ENCODE peak calls at places on chromosome 21, in ten cellular contexts. One of them, this sample, is unnamed.

GRCh38 chr21:44087426-44088400 is 19.5 kb upstream of the PWP2 start:
- DNase-seq in ovary: no peak
- DNase-seq in CD8-positive, alpha-beta memory T cell: no peak
- DNase-seq in ELF-1: no peak
- DNase-seq in uterus: no peak
- DNase-seq in dermis microvascular lymphatic vessel endothelial cell: no peak
- DNase-seq in pancreas: no peak
- DNase-seq in fibroblast of mammary gland: no peak
- DNase-seq in NT2/D1: no peak
- DNase-seq in stimulated activated naive CD4-positive, alpha-beta T cell: no peak
- DNase-seq in this sample: peak; percentile 93

GRCh38 chr21:33047231-33047630 is 21.5 kb downstream of the OLIG2 start:
- DNase-seq in NT2/D1: no peak
- DNase-seq in ovary: no peak
- DNase-seq in ELF-1: no peak
- DNase-seq in stimulated activated naive CD4-positive, alpha-beta T cell: no peak
- DNase-seq in uterus: no peak
- DNase-seq in pancreas: no peak
- DNase-seq in CD8-positive, alpha-beta memory T cell: no peak
- DNase-seq in dermis microvascular lymphatic vessel endothelial cell: no peak
- DNase-seq in fibroblast of mammary gland: peak; percentile 89
- DNase-seq in this sample: no peak

GRCh38 chr21:33071878-33072306 is 2.0 kb downstream of the OLIG1 start:
- DNase-seq in dermis microvascular lymphatic vessel endothelial cell: no peak
- DNase-seq in CD8-positive, alpha-beta memory T cell: no peak
- DNase-seq in ELF-1: peak; percentile 42
- DNase-seq in ovary: no peak
- DNase-seq in stimulated activated naive CD4-positive, alpha-beta T cell: no peak
- DNase-seq in uterus: no peak
- DNase-seq in NT2/D1: no peak
- DNase-seq in pancreas: no peak
- DNase-seq in fibroblast of mammary gland: peak; percentile 8
- DNase-seq in this sample: no peak

GRCh38 chr21:44643911-44644310 is 2.3 kb upstream of the KRTAP10-11 start:
- DNase-seq in stimulated activated naive CD4-positive, alpha-beta T cell: no peak
- DNase-seq in ELF-1: no peak
- DNase-seq in ovary: no peak
- DNase-seq in dermis microvascular lymphatic vessel endothelial cell: no peak
- DNase-seq in uterus: no peak
- DNase-seq in pancreas: no peak
- DNase-seq in CD8-positive, alpha-beta memory T cell: no peak
- DNase-seq in fibroblast of mammary gland: no peak
- DNase-seq in NT2/D1: no peak
- DNase-seq in this sample: no peak

GRCh38 chr21:41923641-41924342 is 30.0 kb downstream of the C2CD2 start:
- DNase-seq in ELF-1: no peak
- DNase-seq in ovary: peak; percentile 57
- DNase-seq in dermis microvascular lymphatic vessel endothelial cell: no peak
- DNase-seq in CD8-positive, alpha-beta memory T cell: no peak
- DNase-seq in uterus: peak; percentile 36
- DNase-seq in pancreas: no peak
- DNase-seq in stimulated activated naive CD4-positive, alpha-beta T cell: no peak
- DNase-seq in NT2/D1: no peak
- DNase-seq in fibroblast of mammary gland: peak; percentile 88
- DNase-seq in this sample: no peak

GRCh38 chr21:43341349-43342163 is 85.4 kb downstream of the SIK1 start:
- DNase-seq in NT2/D1: no peak
- DNase-seq in ovary: peak; percentile 23
- DNase-seq in uterus: no peak
- DNase-seq in CD8-positive, alpha-beta memory T cell: no peak
- DNase-seq in ELF-1: no peak
- DNase-seq in pancreas: peak; percentile 75
- DNase-seq in dermis microvascular lymphatic vessel endothelial cell: no peak
- DNase-seq in stimulated activated naive CD4-positive, alpha-beta T cell: no peak
- DNase-seq in fibroblast of mammary gland: peak; percentile 34
- DNase-seq in this sample: no peak

GRCh38 chr21:34788879-34789278 is 120.1 kb downstream of the CLIC6 start:
- DNase-seq in ovary: no peak
- DNase-seq in pancreas: no peak
- DNase-seq in NT2/D1: no peak
- DNase-seq in ELF-1: no peak
- DNase-seq in fibroblast of mammary gland: no peak
- DNase-seq in stimulated activated naive CD4-positive, alpha-beta T cell: no peak
- DNase-seq in CD8-positive, alpha-beta memory T cell: no peak
- DNase-seq in uterus: no peak
- DNase-seq in dermis microvascular lymphatic vessel endothelial cell: no peak
- DNase-seq in this sample: no peak

GRCh38 chr21:43739648-43740435 is 20.9 kb downstream of the PDXK start:
- DNase-seq in ovary: no peak
- DNase-seq in pancreas: peak; percentile 78
- DNase-seq in stimulated activated naive CD4-positive, alpha-beta T cell: no peak
- DNase-seq in dermis microvascular lymphatic vessel endothelial cell: no peak
- DNase-seq in uterus: no peak
- DNase-seq in CD8-positive, alpha-beta memory T cell: no peak
- DNase-seq in NT2/D1: no peak
- DNase-seq in fibroblast of mammary gland: no peak
- DNase-seq in ELF-1: no peak
- DNase-seq in this sample: no peak

GRCh38 chr21:45078877-45079281 is 4.5 kb downstream of the ADARB1 start:
- DNase-seq in ovary: no peak
- DNase-seq in pancreas: no peak
- DNase-seq in ELF-1: no peak
- DNase-seq in stimulated activated naive CD4-positive, alpha-beta T cell: peak; percentile 88
- DNase-seq in dermis microvascular lymphatic vessel endothelial cell: no peak
- DNase-seq in CD8-positive, alpha-beta memory T cell: peak; percentile 64
- DNase-seq in NT2/D1: no peak
- DNase-seq in fibroblast of mammary gland: peak; percentile 76
- DNase-seq in uterus: no peak
- DNase-seq in this sample: peak; percentile 89

GRCh38 chr21:31707499-31707898 is 24.4 kb downstream of the SCAF4 start:
- DNase-seq in ovary: no peak
- DNase-seq in uterus: no peak
- DNase-seq in pancreas: no peak
- DNase-seq in dermis microvascular lymphatic vessel endothelial cell: no peak
- DNase-seq in NT2/D1: no peak
- DNase-seq in ELF-1: no peak
- DNase-seq in fibroblast of mammary gland: no peak
- DNase-seq in stimulated activated naive CD4-positive, alpha-beta T cell: no peak
- DNase-seq in CD8-positive, alpha-beta memory T cell: no peak
- DNase-seq in this sample: no peak

GRCh38 chr21:41370840-41371697 is 9.2 kb downstream of the MX2 start:
- DNase-seq in CD8-positive, alpha-beta memory T cell: no peak
- DNase-seq in fibroblast of mammary gland: peak; percentile 68
- DNase-seq in dermis microvascular lymphatic vessel endothelial cell: no peak
- DNase-seq in ELF-1: no peak
- DNase-seq in stimulated activated naive CD4-positive, alpha-beta T cell: no peak
- DNase-seq in NT2/D1: no peak
- DNase-seq in uterus: no peak
- DNase-seq in pancreas: no peak
- DNase-seq in ovary: no peak
- DNase-seq in this sample: no peak

GRCh38 chr21:45581322-45581712 is 39.1 kb upstream of the SLC19A1 start:
- DNase-seq in ELF-1: no peak
- DNase-seq in dermis microvascular lymphatic vessel endothelial cell: no peak
- DNase-seq in stimulated activated naive CD4-positive, alpha-beta T cell: no peak
- DNase-seq in CD8-positive, alpha-beta memory T cell: no peak
- DNase-seq in pancreas: no peak
- DNase-seq in NT2/D1: no peak
- DNase-seq in fibroblast of mammary gland: no peak
- DNase-seq in uterus: peak; percentile 6
- DNase-seq in ovary: no peak
- DNase-seq in this sample: no peak

GRCh38 chr21:43871487-43871886 is 6.5 kb downstream of the AGPAT3 start:
- DNase-seq in uterus: no peak
- DNase-seq in dermis microvascular lymphatic vessel endothelial cell: no peak
- DNase-seq in fibroblast of mammary gland: no peak
- DNase-seq in CD8-positive, alpha-beta memory T cell: no peak
- DNase-seq in stimulated activated naive CD4-positive, alpha-beta T cell: no peak
- DNase-seq in NT2/D1: no peak
- DNase-seq in pancreas: no peak
- DNase-seq in ELF-1: no peak
- DNase-seq in ovary: no peak
- DNase-seq in this sample: no peak

GRCh38 chr21:46189959-46190490 is 5.8 kb upstream of the SPATC1L start:
- DNase-seq in CD8-positive, alpha-beta memory T cell: no peak
- DNase-seq in fibroblast of mammary gland: no peak
- DNase-seq in pancreas: no peak
- DNase-seq in dermis microvascular lymphatic vessel endothelial cell: no peak
- DNase-seq in ovary: no peak
- DNase-seq in NT2/D1: no peak
- DNase-seq in stimulated activated naive CD4-positive, alpha-beta T cell: no peak
- DNase-seq in ELF-1: no peak
- DNase-seq in uterus: no peak
- DNase-seq in this sample: no peak

GRCh38 chr21:41973861-41974751 is 20.3 kb upstream of the C2CD2 start:
- DNase-seq in uterus: no peak
- DNase-seq in CD8-positive, alpha-beta memory T cell: no peak
- DNase-seq in pancreas: no peak
- DNase-seq in NT2/D1: no peak
- DNase-seq in stimulated activated naive CD4-positive, alpha-beta T cell: peak; percentile 19
- DNase-seq in dermis microvascular lymphatic vessel endothelial cell: no peak
- DNase-seq in ELF-1: peak; percentile 64
- DNase-seq in ovary: no peak
- DNase-seq in fibroblast of mammary gland: peak; percentile 38
- DNase-seq in this sample: peak; percentile 55

GRCh38 chr21:31493350-31493880 is 149.4 kb upstream of the TIAM1 start:
- DNase-seq in NT2/D1: no peak
- DNase-seq in ELF-1: no peak
- DNase-seq in pancreas: no peak
- DNase-seq in stimulated activated naive CD4-positive, alpha-beta T cell: no peak
- DNase-seq in uterus: no peak
- DNase-seq in dermis microvascular lymphatic vessel endothelial cell: no peak
- DNase-seq in ovary: no peak
- DNase-seq in CD8-positive, alpha-beta memory T cell: no peak
- DNase-seq in fibroblast of mammary gland: no peak
- DNase-seq in this sample: no peak

GRCh38 chr21:34857874-34858273 is 189.1 kb downstream of the CLIC6 start:
- DNase-seq in fibroblast of mammary gland: no peak
- DNase-seq in pancreas: no peak
- DNase-seq in stimulated activated naive CD4-positive, alpha-beta T cell: no peak
- DNase-seq in NT2/D1: no peak
- DNase-seq in ovary: no peak
- DNase-seq in ELF-1: peak; percentile 39
- DNase-seq in CD8-positive, alpha-beta memory T cell: no peak
- DNase-seq in uterus: no peak
- DNase-seq in dermis microvascular lymphatic vessel endothelial cell: no peak
- DNase-seq in this sample: no peak

GRCh38 chr21:33403786-33404571 is 766 bp downstream of the IFNGR2 start:
- DNase-seq in ELF-1: peak; percentile 72
- DNase-seq in fibroblast of mammary gland: peak; percentile 35
- DNase-seq in NT2/D1: no peak
- DNase-seq in uterus: peak; percentile 63
- DNase-seq in CD8-positive, alpha-beta memory T cell: no peak
- DNase-seq in ovary: peak; percentile 67
- DNase-seq in dermis microvascular lymphatic vessel endothelial cell: no peak
- DNase-seq in stimulated activated naive CD4-positive, alpha-beta T cell: peak; percentile 6
- DNase-seq in pancreas: peak; percentile 79
- DNase-seq in this sample: peak; percentile 54

GRCh38 chr21:45897191-45898027 is 84.2 kb upstream of the COL6A1 start:
- DNase-seq in stimulated activated naive CD4-positive, alpha-beta T cell: no peak
- DNase-seq in dermis microvascular lymphatic vessel endothelial cell: no peak
- DNase-seq in uterus: no peak
- DNase-seq in ELF-1: no peak
- DNase-seq in NT2/D1: no peak
- DNase-seq in ovary: no peak
- DNase-seq in pancreas: peak; percentile 30
- DNase-seq in CD8-positive, alpha-beta memory T cell: no peak
- DNase-seq in fibroblast of mammary gland: no peak
- DNase-seq in this sample: no peak

GRCh38 chr21:46634427-46634826 is 1.0 kb upstream of the PRMT2 start:
- DNase-seq in uterus: no peak
- DNase-seq in fibroblast of mammary gland: no peak
- DNase-seq in NT2/D1: no peak
- DNase-seq in ovary: no peak
- DNase-seq in CD8-positive, alpha-beta memory T cell: no peak
- DNase-seq in dermis microvascular lymphatic vessel endothelial cell: no peak
- DNase-seq in stimulated activated naive CD4-positive, alpha-beta T cell: no peak
- DNase-seq in pancreas: no peak
- DNase-seq in ELF-1: no peak
- DNase-seq in this sample: no peak

GRCh38 chr21:36768496-36768895 is 69.6 kb downstream of the SIM2 start:
- DNase-seq in dermis microvascular lymphatic vessel endothelial cell: no peak
- DNase-seq in NT2/D1: no peak
- DNase-seq in pancreas: no peak
- DNase-seq in ovary: no peak
- DNase-seq in ELF-1: no peak
- DNase-seq in stimulated activated naive CD4-positive, alpha-beta T cell: no peak
- DNase-seq in uterus: no peak
- DNase-seq in CD8-positive, alpha-beta memory T cell: no peak
- DNase-seq in fibroblast of mammary gland: no peak
- DNase-seq in this sample: no peak

GRCh38 chr21:35840197-35840799 is 220.0 kb downstream of the SETD4 start:
- DNase-seq in ovary: peak; percentile 52
- DNase-seq in NT2/D1: peak; percentile 81
- DNase-seq in uterus: peak; percentile 26
- DNase-seq in fibroblast of mammary gland: peak; percentile 93
- DNase-seq in dermis microvascular lymphatic vessel endothelial cell: peak; percentile 80
- DNase-seq in pancreas: no peak
- DNase-seq in CD8-positive, alpha-beta memory T cell: peak; percentile 13
- DNase-seq in ELF-1: no peak
- DNase-seq in stimulated activated naive CD4-positive, alpha-beta T cell: peak; percentile 37
- DNase-seq in this sample: peak; percentile 64

GRCh38 chr21:33780631-33781030 is 135.0 kb downstream of the ATP5PO start:
- DNase-seq in fibroblast of mammary gland: no peak
- DNase-seq in CD8-positive, alpha-beta memory T cell: no peak
- DNase-seq in ELF-1: no peak
- DNase-seq in stimulated activated naive CD4-positive, alpha-beta T cell: no peak
- DNase-seq in dermis microvascular lymphatic vessel endothelial cell: no peak
- DNase-seq in pancreas: no peak
- DNase-seq in NT2/D1: no peak
- DNase-seq in uterus: no peak
- DNase-seq in ovary: no peak
- DNase-seq in this sample: no peak

GRCh38 chr21:44049182-44049581 is 37.1 kb downstream of the TRAPPC10 start:
- DNase-seq in pancreas: peak; percentile 18
- DNase-seq in ovary: no peak
- DNase-seq in stimulated activated naive CD4-positive, alpha-beta T cell: no peak
- DNase-seq in ELF-1: no peak
- DNase-seq in NT2/D1: no peak
- DNase-seq in CD8-positive, alpha-beta memory T cell: no peak
- DNase-seq in dermis microvascular lymphatic vessel endothelial cell: no peak
- DNase-seq in uterus: no peak
- DNase-seq in fibroblast of mammary gland: no peak
- DNase-seq in this sample: no peak

GRCh38 chr21:33063365-33063883 is 6.5 kb upstream of the OLIG1 start:
- DNase-seq in fibroblast of mammary gland: no peak
- DNase-seq in ELF-1: no peak
- DNase-seq in ovary: no peak
- DNase-seq in dermis microvascular lymphatic vessel endothelial cell: no peak
- DNase-seq in NT2/D1: no peak
- DNase-seq in stimulated activated naive CD4-positive, alpha-beta T cell: no peak
- DNase-seq in CD8-positive, alpha-beta memory T cell: no peak
- DNase-seq in pancreas: no peak
- DNase-seq in uterus: no peak
- DNase-seq in this sample: peak; percentile 69

This sample was measured in HL-60.